ENCODE peak calls at places on chromosomes 6 and 20, in five cellular contexts. X, T, Q, H and M are unnamed samples.

GRCh38 chr6:85594197-85594930 is 706 bp upstream of the SNX14 start:
- DNase-seq in X (no peak), T (no peak), Q (no peak), H (no peak), M (peak; percentile 53)

GRCh38 chr6:105646391-105646867 is 243.5 kb upstream of the PREP start:
- DNase-seq in X (no peak), T (no peak), Q (no peak), H (no peak), M (peak; percentile 97)

GRCh38 chr6:136250686-136251008 is 536 bp upstream of the MTFR2 start:
- DNase-seq in X (no peak), T (no peak), Q (no peak), H (no peak), M (no peak)

GRCh38 chr6:33417127-33417902 is 592 bp downstream of the CUTA start:
- DNase-seq in X (peak; percentile 37), T (no peak), Q (peak; percentile 45), H (peak; percentile 66), M (peak; percentile 32)

GRCh38 chr6:56072856-56073255 is 174.5 kb downstream of the COL21A1 start:
- DNase-seq in X (no peak), T (no peak), Q (no peak), H (no peak), M (no peak)

GRCh38 chr20:57987659-57988058 is 240.8 kb downstream of the ANKRD60 start:
- DNase-seq in X (no peak), T (no peak), Q (no peak), H (no peak), M (no peak)

GRCh38 chr6:40376113-40376650 is 211.0 kb downstream of the LRFN2 start:
- DNase-seq in X (no peak), T (no peak), Q (no peak), H (no peak), M (no peak)

GRCh38 chr6:157841211-157841840 is 18.3 kb downstream of the SNX9 start:
- DNase-seq in X (no peak), T (no peak), Q (no peak), H (no peak), M (peak; percentile 58)

GRCh38 chr6:154683756-154684523 is 49.3 kb upstream of the SCAF8 start:
- DNase-seq in X (no peak), T (no peak), Q (no peak), H (no peak), M (peak; percentile 56)

GRCh38 chr20:13231031-13231752 is 10.1 kb downstream of the ISM1 start:
- DNase-seq in X (no peak), T (peak; percentile 12), Q (no peak), H (no peak), M (no peak)

GRCh38 chr20:21505161-21505809 is 8.6 kb downstream of the NKX2-2 start:
- DNase-seq in X (peak; percentile 81), T (peak; percentile 90), Q (peak; percentile 96), H (no peak), M (peak; percentile 77)

GRCh38 chr20:45347936-45348809 is at the start of gene SDC4:
- DNase-seq in X (peak; percentile 63), T (no peak), Q (peak; percentile 71), H (no peak), M (no peak)

GRCh38 chr6:81609736-81610135 is 142.7 kb downstream of the TENT5A start:
- DNase-seq in X (no peak), T (no peak), Q (no peak), H (no peak), M (no peak)

GRCh38 chr6:127300411-127300810 is 33.7 kb downstream of the RNF146 start:
- DNase-seq in X (peak; percentile 47), T (no peak), Q (no peak), H (peak; percentile 72), M (no peak)

GRCh38 chr6:118783931-118784528 is 109.9 kb upstream of the ASF1A start:
- DNase-seq in X (no peak), T (no peak), Q (no peak), H (peak; percentile 18), M (no peak)

GRCh38 chr6:142543576-142543975 is 241.8 kb downstream of the ADGRG6 start:
- DNase-seq in X (no peak), T (no peak), Q (no peak), H (no peak), M (no peak)

GRCh38 chr6:27049863-27050781 is 197.4 kb upstream of the PRSS16 start:
- DNase-seq in X (peak; percentile 30), T (no peak), Q (no peak), H (no peak), M (no peak)

GRCh38 chr6:89375902-89376301 is 23.4 kb upstream of the UBE2J1 start:
- DNase-seq in X (no peak), T (no peak), Q (no peak), H (no peak), M (no peak)

GRCh38 chr6:153044295-153044694 is 41.8 kb upstream of the MTRF1L start:
- DNase-seq in X (no peak), T (no peak), Q (no peak), H (no peak), M (no peak)

GRCh38 chr20:62305765-62306431 is 3.1 kb downstream of the ADRM1 start:
- DNase-seq in X (no peak), T (no peak), Q (no peak), H (no peak), M (no peak)

GRCh38 chr6:131831886-131832285 is 24.1 kb downstream of the ENPP1 start:
- DNase-seq in X (no peak), T (no peak), Q (no peak), H (no peak), M (no peak)

GRCh38 chr6:1367771-1368170 is 21.6 kb upstream of the FOXF2 start:
- DNase-seq in X (no peak), T (no peak), Q (no peak), H (no peak), M (no peak)

GRCh38 chr20:11544029-11544678 is 373.5 kb upstream of the BTBD3 start:
- DNase-seq in X (no peak), T (peak; percentile 58), Q (peak; percentile 42), H (peak; percentile 37), M (peak; percentile 76)

GRCh38 chr20:62233684-62234083 is 4.6 kb upstream of the OSBPL2 start:
- DNase-seq in X (no peak), T (no peak), Q (no peak), H (no peak), M (no peak)

GRCh38 chr20:58017237-58017969 is 211.1 kb downstream of the ANKRD60 start:
- DNase-seq in X (peak; percentile 19), T (no peak), Q (no peak), H (no peak), M (no peak)

GRCh38 chr6:35213824-35214756 is at the start of gene SCUBE3:
- DNase-seq in X (peak; percentile 74), T (peak; percentile 55), Q (peak; percentile 76), H (no peak), M (peak; percentile 20)

GRCh38 chr20:39630215-39630614 is 668.1 kb downstream of the DHX35 start:
- DNase-seq in X (no peak), T (no peak), Q (no peak), H (no peak), M (no peak)

GRCh38 chr20:49132995-49133451 is 55.1 kb downstream of the STAU1 start:
- DNase-seq in X (peak; percentile 34), T (peak; percentile 20), Q (peak; percentile 13), H (peak; percentile 50), M (peak; percentile 71)
- TF ChIP-seq CTCF in X (peak; percentile 67), T (peak; percentile 56), Q (peak; percentile 38), H (peak; percentile 55), M (peak; percentile 36)

GRCh38 chr6:320351-321157 is 28.3 kb downstream of the DUSP22 start:
- DNase-seq in X (no peak), T (no peak), Q (no peak), H (no peak), M (peak; percentile 76)

GRCh38 chr6:321158-321438 is 28.8 kb downstream of the DUSP22 start:
- DNase-seq in X (no peak), T (no peak), Q (no peak), H (no peak), M (no peak)

GRCh38 chr6:323730-324088 is 31.4 kb downstream of the DUSP22 start:
- DNase-seq in X (no peak), T (no peak), Q (no peak), H (no peak), M (no peak)

GRCh38 chr6:322940-323729 is 30.8 kb downstream of the DUSP22 start:
- DNase-seq in X (no peak), T (no peak), Q (no peak), H (no peak), M (peak; percentile 92)

GRCh38 chr6:322205-322930 is 30.1 kb downstream of the DUSP22 start:
- DNase-seq in X (no peak), T (no peak), Q (no peak), H (no peak), M (peak; percentile 86)
- TF ChIP-seq CTCF in X (peak; percentile 44), T (no peak), Q (no peak), H (no peak), M (peak; percentile 74)

DNA sequence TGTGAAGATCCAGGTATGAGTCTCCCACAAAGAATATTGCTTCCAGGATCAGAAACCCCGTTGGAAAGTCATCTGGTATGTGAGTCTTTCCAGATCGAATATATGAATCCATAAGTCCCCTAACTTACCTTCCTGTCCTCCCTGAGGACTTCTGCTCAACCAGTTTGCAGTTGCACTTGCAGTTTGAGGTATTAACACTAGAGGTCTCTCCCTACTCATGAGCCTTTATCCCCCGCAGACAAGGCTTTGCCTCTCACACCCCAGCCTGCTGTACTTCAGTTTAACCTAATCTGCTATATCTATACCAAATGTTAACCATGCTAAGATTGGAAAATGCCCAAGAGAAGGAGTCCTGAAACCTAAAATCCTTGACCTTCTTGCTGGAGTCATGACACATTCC is 135.3 kb upstream of the DEFB112 start:
- DNase-seq in X (peak; percentile 49), T (peak; percentile 28), Q (no peak), H (no peak), M (peak; percentile 24)
- TF ChIP-seq CTCF in X (peak; percentile 81), T (peak; percentile 56), Q (peak; percentile 39), H (peak; percentile 22), M (peak; percentile 37)

GRCh38 chr6:7314414-7314813 is 1.4 kb upstream of the SSR1 start:
- DNase-seq in X (no peak), T (no peak), Q (no peak), H (no peak), M (no peak)
- TF ChIP-seq CTCF in X (no peak), T (no peak), Q (no peak), H (no peak), M (no peak)

GRCh38 chr6:20400476-20401402 is 940 bp upstream of the E2F3 start:
- DNase-seq in X (no peak), T (peak; percentile 21), Q (peak; percentile 26), H (no peak), M (peak; percentile 32)
- TF ChIP-seq CTCF in X (peak; percentile 59), T (peak; percentile 42), Q (peak; percentile 36), H (peak; percentile 47), M (no peak)

GRCh38 chr6:165791306-165791705 is 128.3 kb upstream of the PDE10A start:
- DNase-seq in X (no peak), T (no peak), Q (no peak), H (no peak), M (no peak)
- TF ChIP-seq CTCF in X (no peak), T (no peak), Q (no peak), H (no peak), M (no peak)

GRCh38 chr20:63740501-63741353 is 1.2 kb downstream of the SLC2A4RG start:
- DNase-seq in X (peak; percentile 83), T (peak; percentile 65), Q (peak; percentile 73), H (peak; percentile 63), M (peak; percentile 49)
- TF ChIP-seq CTCF in X (no peak), T (no peak), Q (no peak), H (peak; percentile 33), M (no peak)